ENCODE peak calls at places on chromosomes 13 and 19, in five cellular contexts. G is H9, I is neuronal stem cell, V is H1, H is trophoblast cell. X is an unnamed sample.

GRCh38 chr19:17484520-17485180 is 14.3 kb downstream of the SLC27A1 start:
- DNase-seq in H (no peak), V (no peak), G (no peak), I (no peak), X (no peak)

GRCh38 chr13:73835138-73835721 is 299.0 kb downstream of the KLF12 start:
- DNase-seq in G (no peak), H (no peak), I (peak), V (no peak), X (peak)

GRCh38 chr13:110677731-110678545 is 28.0 kb downstream of the CARS2 start:
- DNase-seq in H (peak), G (no peak), V (no peak), I (no peak), X (no peak)

GRCh38 chr13:42847891-42848663 is 66.7 kb downstream of the FAM216B start:
- DNase-seq in V (no peak), I (no peak), H (no peak), G (no peak), X (peak)

GRCh38 chr19:3641515-3642269 is 15.1 kb upstream of the CACTIN start:
- DNase-seq in G (no peak), I (no peak), V (no peak), H (no peak), X (no peak)

GRCh38 chr19:5338661-5339469 is 1.7 kb downstream of the PTPRS start:
- DNase-seq in I (peak), H (no peak), G (peak), V (peak), X (no peak)

GRCh38 chr13:110780410-110780809 is 66.9 kb downstream of the ING1 start:
- DNase-seq in H (no peak), I (no peak), G (no peak), V (no peak), X (no peak)

GRCh38 chr19:42693760-42694350 is 46.4 kb downstream of the PSG3 start:
- DNase-seq in V (no peak), G (no peak), I (no peak), H (peak), X (no peak)

GRCh38 chr19:12075538-12076139 is 11.1 kb downstream of the ZNF844 start:
- DNase-seq in H (no peak), G (no peak), V (no peak), I (no peak), X (no peak)

GRCh38 chr13:65656740-65657329 is 1573.3 kb downstream of the PCDH9 start:
- DNase-seq in H (no peak), V (no peak), G (no peak), I (no peak), X (peak)

GRCh38 chr19:46813570-46814358 is 25.4 kb upstream of the SLC1A5 start:
- DNase-seq in G (no peak), H (no peak), I (no peak), V (no peak), X (peak)

GRCh38 chr19:8086849-8087248 is 34.3 kb downstream of the CCL25 start:
- DNase-seq in G (no peak), I (no peak), H (no peak), V (no peak), X (no peak)

GRCh38 chr13:113398963-113399754 is 35.2 kb upstream of the GRTP1 start:
- DNase-seq in H (no peak), G (peak), V (no peak), I (no peak), X (no peak)

GRCh38 chr19:38852231-38853044 is 2.7 kb upstream of the HNRNPL start:
- DNase-seq in G (peak), V (no peak), H (peak), I (no peak), X (peak)

GRCh38 chr19:58544591-58545285 is 874 bp downstream of the TRIM28 start:
- DNase-seq in V (no peak), I (peak), G (peak), H (no peak), X (peak)

GRCh38 chr19:55692681-55693081 is 17.7 kb downstream of the EPN1 start:
- DNase-seq in V (no peak), G (no peak), H (no peak), I (no peak), X (no peak)

GRCh38 chr19:17125728-17126677 is 50.4 kb downstream of the MYO9B start:
- DNase-seq in V (no peak), G (no peak), I (no peak), H (peak), X (peak)

GRCh38 chr19:46787331-46788100 is 878 bp downstream of the SLC1A5 start:
- DNase-seq in V (no peak), G (peak), I (peak), H (peak), X (peak)

GRCh38 chr13:67229438-67230242 is 496 bp downstream of the PCDH9 start:
- DNase-seq in V (no peak), G (no peak), I (peak), H (no peak), X (no peak)

GRCh38 chr19:10566658-10567410 is 1.0 kb upstream of the KRI1 start:
- DNase-seq in H (peak), G (no peak), V (no peak), I (no peak), X (peak)

GRCh38 chr19:10565028-10565566 is 713 bp downstream of the KRI1 start:
- DNase-seq in V (no peak), I (peak), H (no peak), G (peak), X (peak)

GRCh38 chr19:10565567-10566407 is at the start of gene KRI1:
- DNase-seq in I (peak), H (peak), G (peak), V (peak), X (peak)

GRCh38 chr19:10567696-10568443 is 909 bp downstream of the CDKN2D start:
- DNase-seq in H (no peak), I (no peak), V (no peak), G (no peak), X (peak)

DNA sequence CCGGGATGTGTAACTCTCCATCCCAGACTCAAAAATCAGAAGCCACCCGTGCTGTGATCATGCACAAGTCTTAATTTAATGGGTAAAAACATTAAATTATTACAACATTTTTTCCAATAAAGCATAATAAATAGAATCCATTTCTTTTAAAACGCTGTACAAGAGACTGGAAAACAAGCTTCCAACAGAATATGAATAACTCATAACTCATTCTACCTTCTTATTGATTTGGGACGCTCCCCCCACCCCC is 523 bp upstream of the KRI1 start:
- DNase-seq in V (no peak), H (no peak), G (no peak), I (no peak), X (no peak)
- H2BK12ac ChIP-seq in V (no peak), H (no peak), G (no peak), I (no peak), X (peak)

GRCh38 chr19:2329162-2329505 is 650 bp downstream of the SPPL2B start:
- DNase-seq in I (no peak), H (no peak), G (no peak), V (no peak), X (no peak)
- H4K8ac ChIP-seq in I (peak), H (peak), G (no peak), V (no peak), X (peak)

DNA sequence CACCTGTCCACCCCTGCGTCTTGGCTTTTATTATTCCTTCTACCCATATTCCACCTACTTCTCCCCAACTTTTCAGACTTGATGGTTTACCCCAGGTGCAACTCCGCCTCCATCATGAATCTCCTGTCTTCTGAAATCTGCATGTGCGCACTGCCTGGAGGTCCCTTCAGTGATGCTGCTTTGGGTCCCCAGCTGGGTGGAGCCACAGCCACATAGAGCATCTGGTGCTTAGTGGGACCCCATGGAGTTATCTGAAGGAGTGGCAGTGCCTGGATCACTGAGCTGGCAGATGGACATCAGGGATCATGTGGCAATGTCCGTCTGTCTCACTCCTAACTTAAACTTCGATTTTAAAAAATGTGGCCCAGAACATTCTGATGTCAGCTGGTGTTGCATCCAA is 13.5 kb downstream of the ZNF536 start:
- DNase-seq in H (no peak), G (no peak), V (no peak), I (no peak), X (no peak)
- H2BK12ac ChIP-seq in H (no peak), G (no peak), V (no peak), I (no peak), X (no peak)

GRCh38 chr19:48468806-48469055 is 438 bp upstream of the CYTH2 start:
- DNase-seq in I (no peak), G (no peak), V (no peak), H (no peak), X (no peak)
- H4K8ac ChIP-seq in I (no peak), G (no peak), V (no peak), H (peak), X (no peak)

GRCh38 chr13:36028359-36028758 is 102.8 kb downstream of the DCLK1 start:
- DNase-seq in I (no peak), H (peak), V (no peak), G (no peak), X (no peak)

GRCh38 chr13:36029171-36029570 is 102.0 kb downstream of the DCLK1 start:
- DNase-seq in G (no peak), H (no peak), I (no peak), V (no peak), X (no peak)

GRCh38 chr13:36033035-36033434 is 98.1 kb downstream of the DCLK1 start:
- DNase-seq in G (no peak), V (no peak), I (no peak), H (no peak), X (no peak)

GRCh38 chr13:36030670-36031331 is 100.4 kb downstream of the DCLK1 start:
- DNase-seq in V (no peak), H (no peak), G (no peak), I (no peak), X (no peak)

DNA sequence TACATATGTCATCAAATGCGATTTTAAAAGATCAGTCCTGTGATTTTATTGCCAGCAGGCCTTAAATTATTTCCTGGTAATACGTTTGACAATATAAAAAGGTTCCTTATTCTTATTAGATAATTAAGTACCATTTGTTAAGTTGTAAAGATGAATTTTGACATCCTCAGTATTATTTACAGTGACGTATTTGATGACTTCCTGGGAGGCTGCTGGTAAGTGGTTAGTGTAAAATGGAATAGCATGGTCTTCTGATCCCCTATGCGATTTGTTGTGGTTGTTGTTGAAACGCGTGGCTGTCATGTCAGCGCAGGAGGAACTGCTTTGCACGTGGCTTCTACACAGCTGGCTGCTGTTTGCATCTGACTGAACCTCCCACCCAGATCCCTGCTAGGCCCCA is 99.7 kb downstream of the DCLK1 start:
- DNase-seq in H (no peak), I (no peak), G (no peak), V (no peak), X (no peak)
- H2BK12ac ChIP-seq in H (no peak), I (no peak), G (no peak), V (no peak), X (no peak)

DNA sequence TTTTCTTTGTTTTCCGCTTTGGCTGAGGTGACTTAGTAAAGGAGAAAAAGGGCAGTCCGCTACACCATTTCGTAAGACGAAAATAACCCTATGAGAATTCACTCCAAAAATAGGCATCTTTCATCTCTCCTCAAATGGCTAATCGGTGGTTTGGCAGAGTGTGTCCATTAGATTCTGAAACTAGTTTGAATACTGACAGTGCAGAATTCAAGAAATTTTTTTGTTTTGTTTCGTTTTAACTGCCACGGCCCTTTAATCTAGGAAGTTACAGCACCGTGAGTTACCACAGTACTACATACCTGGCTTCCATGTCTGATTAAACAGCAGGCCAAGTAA is 159.3 kb downstream of the RNF17 start:
- DNase-seq in V (no peak), I (no peak), H (peak), G (no peak), X (peak)
- H4K8ac ChIP-seq in V (no peak), I (no peak), H (no peak), G (no peak), X (no peak)

GRCh38 chr13:52002361-52002760 is 8.9 kb downstream of the ATP7B start:
- DNase-seq in I (no peak), G (peak), H (no peak), V (no peak), X (no peak)
- H2BK12ac ChIP-seq in I (no peak), G (no peak), H (no peak), V (no peak), X (no peak)

GRCh38 chr19:48634036-48634342 is 3.2 kb downstream of the DBP start:
- DNase-seq in I (no peak), H (no peak), G (no peak), V (no peak), X (no peak)
- H4K8ac ChIP-seq in I (no peak), H (no peak), G (no peak), V (no peak), X (no peak)

GRCh38 chr13:39414339-39414738 is 188.7 kb downstream of the LHFPL6 start:
- DNase-seq in I (no peak), H (no peak), V (no peak), G (no peak), X (no peak)
- H2BK12ac ChIP-seq in I (no peak), H (no peak), V (no peak), G (no peak), X (no peak)

GRCh38 chr13:51451134-51451466 is 1.7 kb downstream of the INTS6 start:
- DNase-seq in V (no peak), G (no peak), H (no peak), I (no peak), X (no peak)
- H4K8ac ChIP-seq in V (no peak), G (no peak), H (peak), I (no peak), X (no peak)

X was measured in mesenchymal stem cell.